ENCODE peak calls at places on chromosomes 1 and 21, in eight cellular contexts. B, U, K, T, A, J, D and E are unnamed samples.

GRCh38 chr1:56806804-56807203 is 12.4 kb downstream of the FYB2 start:
- DNase-seq in B (no peak), U (no peak), K (no peak), T (no peak), A (no peak), J (no peak), D (no peak), E (no peak)

GRCh38 chr1:157966034-157966671 is 27.3 kb upstream of the KIRREL1 start:
- DNase-seq in B (no peak), U (no peak), K (no peak), T (peak), A (no peak), J (no peak), D (peak), E (no peak)

GRCh38 chr1:113982955-113983742 is 3.9 kb downstream of the OLFML3 start:
- DNase-seq in B (no peak), U (no peak), K (no peak), T (no peak), A (no peak), J (no peak), D (no peak), E (no peak)

GRCh38 chr1:205183676-205184335 is 27.7 kb downstream of the DSTYK start:
- DNase-seq in B (peak), U (no peak), K (peak), T (peak), A (no peak), J (no peak), D (no peak), E (no peak)

GRCh38 chr1:66210653-66211052 is 323.3 kb upstream of the SGIP1 start:
- DNase-seq in B (no peak), U (no peak), K (no peak), T (no peak), A (no peak), J (no peak), D (no peak), E (no peak)

GRCh38 chr1:214445201-214445600 is 106.2 kb downstream of the PTPN14 start:
- DNase-seq in B (no peak), U (no peak), K (no peak), T (no peak), A (peak), J (no peak), D (no peak), E (no peak)

GRCh38 chr21:18832950-18833349 is 429.4 kb upstream of the TMPRSS15 start:
- DNase-seq in B (no peak), U (no peak), K (no peak), T (peak), A (no peak), J (no peak), D (no peak), E (no peak)

GRCh38 chr21:14080764-14081096 is 130.0 kb downstream of the LIPI start:
- DNase-seq in B (no peak), U (no peak), K (no peak), T (peak), A (no peak), J (no peak), D (no peak), E (no peak)

GRCh38 chr1:99801584-99801983 is 35.1 kb upstream of the FRRS1 start:
- DNase-seq in B (no peak), U (no peak), K (no peak), T (no peak), A (no peak), J (no peak), D (no peak), E (no peak)

GRCh38 chr1:8705104-8705503 is 112.3 kb downstream of the RERE start:
- DNase-seq in B (no peak), U (no peak), K (no peak), T (no peak), A (no peak), J (no peak), D (no peak), E (no peak)

GRCh38 chr1:94258873-94259331 is 21.5 kb upstream of the ARHGAP29 start:
- DNase-seq in B (peak), U (no peak), K (no peak), T (peak), A (no peak), J (no peak), D (no peak), E (no peak)

GRCh38 chr1:17866451-17867029 is 111.4 kb downstream of the ACTL8 start:
- DNase-seq in B (peak), U (no peak), K (no peak), T (peak), A (no peak), J (no peak), D (peak), E (peak)

GRCh38 chr1:75023005-75023404 is 111.2 kb upstream of the LHX8 start:
- DNase-seq in B (no peak), U (no peak), K (no peak), T (no peak), A (no peak), J (no peak), D (no peak), E (no peak)